ENCODE peak calls at places on chromosome 15, in eight cellular contexts. One of them, this sample, is unnamed.
A peak's percentile ranks its signal among the peaks of the same experiment; 100 is the strongest.

GRCh38 chr15:61623746-61624145 is 394.6 kb upstream of the RORA start:
- DNase-seq in sigmoid colon: no peak
- DNase-seq in GM12892: no peak
- DNase-seq in stomach: no peak
- DNase-seq in HL-60: no peak
- DNase-seq in GM12878: no peak
- DNase-seq in endothelial cell of umbilical vein: no peak
- DNase-seq in breast epithelium: no peak
- DNase-seq in this sample: no peak

GRCh38 chr15:101318810-101319200 is 23.8 kb upstream of the SNRPA1 start:
- DNase-seq in endothelial cell of umbilical vein: no peak
- DNase-seq in HL-60: no peak
- DNase-seq in GM12892: no peak
- DNase-seq in sigmoid colon: no peak
- DNase-seq in stomach: no peak
- DNase-seq in breast epithelium: no peak
- DNase-seq in GM12878: no peak
- DNase-seq in this sample: no peak

GRCh38 chr15:81196576-81197254 is at the start of gene IL16:
- DNase-seq in sigmoid colon: no peak
- DNase-seq in breast epithelium: no peak
- DNase-seq in GM12878: no peak
- DNase-seq in stomach: no peak
- DNase-seq in HL-60: no peak
- DNase-seq in endothelial cell of umbilical vein: no peak
- DNase-seq in GM12892: no peak
- DNase-seq in this sample: no peak

GRCh38 chr15:72873379-72874233 is 90.0 kb upstream of the ADPGK start:
- DNase-seq in breast epithelium: no peak
- DNase-seq in GM12892: no peak
- DNase-seq in stomach: no peak
- DNase-seq in endothelial cell of umbilical vein: no peak
- DNase-seq in HL-60: no peak
- DNase-seq in GM12878: no peak
- DNase-seq in sigmoid colon: no peak
- DNase-seq in this sample: no peak

GRCh38 chr15:47577476-47577875 is 139.8 kb upstream of the SEMA6D start:
- DNase-seq in breast epithelium: no peak
- DNase-seq in GM12878: no peak
- DNase-seq in sigmoid colon: no peak
- DNase-seq in HL-60: no peak
- DNase-seq in endothelial cell of umbilical vein: no peak
- DNase-seq in GM12892: no peak
- DNase-seq in stomach: no peak
- DNase-seq in this sample: no peak

GRCh38 chr15:56758770-56759449 is 25.6 kb upstream of the ZNF280D start:
- DNase-seq in sigmoid colon: no peak
- DNase-seq in stomach: no peak
- DNase-seq in endothelial cell of umbilical vein: no peak
- DNase-seq in HL-60: no peak
- DNase-seq in breast epithelium: no peak
- DNase-seq in GM12878: no peak
- DNase-seq in GM12892: no peak
- DNase-seq in this sample: no peak

GRCh38 chr15:73321496-73322344 is 47.0 kb downstream of the HCN4 start:
- DNase-seq in sigmoid colon: peak; percentile 45
- DNase-seq in HL-60: no peak
- DNase-seq in endothelial cell of umbilical vein: no peak
- DNase-seq in stomach: no peak
- DNase-seq in GM12878: no peak
- DNase-seq in GM12892: no peak
- DNase-seq in breast epithelium: no peak
- DNase-seq in this sample: no peak

GRCh38 chr15:38424101-38424552 is 29.8 kb upstream of the FAM98B start:
- DNase-seq in sigmoid colon: no peak
- DNase-seq in endothelial cell of umbilical vein: no peak
- DNase-seq in GM12878: peak; percentile 48
- DNase-seq in GM12892: no peak
- DNase-seq in stomach: no peak
- DNase-seq in HL-60: no peak
- DNase-seq in breast epithelium: no peak
- DNase-seq in this sample: no peak

GRCh38 chr15:100244796-100245495 is 96.8 kb downstream of the ADAMTS17 start:
- DNase-seq in endothelial cell of umbilical vein: no peak
- DNase-seq in stomach: no peak
- DNase-seq in GM12878: no peak
- DNase-seq in sigmoid colon: no peak
- DNase-seq in breast epithelium: no peak
- DNase-seq in GM12892: no peak
- DNase-seq in HL-60: no peak
- DNase-seq in this sample: no peak

GRCh38 chr15:63079938-63080626 is 37.5 kb downstream of the TPM1 start:
- DNase-seq in breast epithelium: no peak
- DNase-seq in HL-60: no peak
- DNase-seq in GM12892: no peak
- DNase-seq in endothelial cell of umbilical vein: no peak
- DNase-seq in GM12878: no peak
- DNase-seq in stomach: no peak
- DNase-seq in sigmoid colon: no peak
- DNase-seq in this sample: no peak

GRCh38 chr15:92409521-92409920 is 15.8 kb downstream of the ST8SIA2 start:
- DNase-seq in endothelial cell of umbilical vein: no peak
- DNase-seq in HL-60: no peak
- DNase-seq in breast epithelium: no peak
- DNase-seq in stomach: no peak
- DNase-seq in GM12892: no peak
- DNase-seq in GM12878: no peak
- DNase-seq in sigmoid colon: no peak
- DNase-seq in this sample: no peak

GRCh38 chr15:99592135-99592845 is 26.5 kb downstream of the MEF2A start:
- DNase-seq in endothelial cell of umbilical vein: peak; percentile 50
- DNase-seq in stomach: no peak
- DNase-seq in breast epithelium: no peak
- DNase-seq in GM12878: no peak
- DNase-seq in HL-60: no peak
- DNase-seq in sigmoid colon: no peak
- DNase-seq in GM12892: no peak
- DNase-seq in this sample: no peak

GRCh38 chr15:37824717-37825382 is 109.6 kb upstream of the TMCO5A start:
- DNase-seq in HL-60: peak; percentile 28
- DNase-seq in breast epithelium: no peak
- DNase-seq in GM12878: no peak
- DNase-seq in sigmoid colon: no peak
- DNase-seq in GM12892: no peak
- DNase-seq in stomach: no peak
- DNase-seq in endothelial cell of umbilical vein: peak; percentile 15
- DNase-seq in this sample: no peak

GRCh38 chr15:99143655-99144610 is 39.1 kb downstream of the SYNM start:
- DNase-seq in breast epithelium: peak; percentile 92
- DNase-seq in sigmoid colon: peak; percentile 94
- DNase-seq in endothelial cell of umbilical vein: no peak
- DNase-seq in stomach: peak; percentile 39
- DNase-seq in GM12878: no peak
- DNase-seq in GM12892: no peak
- DNase-seq in HL-60: no peak
- DNase-seq in this sample: no peak

GRCh38 chr15:78944669-78945407 is at the start of gene CTSH:
- DNase-seq in HL-60: peak; percentile 16
- DNase-seq in endothelial cell of umbilical vein: peak; percentile 44
- DNase-seq in stomach: peak; percentile 95
- DNase-seq in GM12878: no peak
- DNase-seq in sigmoid colon: peak; percentile 87
- DNase-seq in GM12892: peak; percentile 85
- DNase-seq in breast epithelium: no peak
- DNase-seq in this sample: peak; percentile 88

GRCh38 chr15:78108300-78109084 is 16.1 kb downstream of the SH2D7 start:
- DNase-seq in stomach: peak; percentile 89
- DNase-seq in endothelial cell of umbilical vein: peak; percentile 82
- DNase-seq in GM12892: peak; percentile 74
- DNase-seq in sigmoid colon: peak; percentile 92
- DNase-seq in breast epithelium: peak; percentile 66
- DNase-seq in HL-60: peak; percentile 91
- DNase-seq in GM12878: peak; percentile 43
- DNase-seq in this sample: peak; percentile 66

GRCh38 chr15:70293606-70294470 is 196.1 kb upstream of the TLE3 start:
- DNase-seq in stomach: no peak
- DNase-seq in GM12878: no peak
- DNase-seq in sigmoid colon: no peak
- DNase-seq in breast epithelium: no peak
- DNase-seq in HL-60: no peak
- DNase-seq in GM12892: no peak
- DNase-seq in endothelial cell of umbilical vein: no peak
- DNase-seq in this sample: no peak

DNA sequence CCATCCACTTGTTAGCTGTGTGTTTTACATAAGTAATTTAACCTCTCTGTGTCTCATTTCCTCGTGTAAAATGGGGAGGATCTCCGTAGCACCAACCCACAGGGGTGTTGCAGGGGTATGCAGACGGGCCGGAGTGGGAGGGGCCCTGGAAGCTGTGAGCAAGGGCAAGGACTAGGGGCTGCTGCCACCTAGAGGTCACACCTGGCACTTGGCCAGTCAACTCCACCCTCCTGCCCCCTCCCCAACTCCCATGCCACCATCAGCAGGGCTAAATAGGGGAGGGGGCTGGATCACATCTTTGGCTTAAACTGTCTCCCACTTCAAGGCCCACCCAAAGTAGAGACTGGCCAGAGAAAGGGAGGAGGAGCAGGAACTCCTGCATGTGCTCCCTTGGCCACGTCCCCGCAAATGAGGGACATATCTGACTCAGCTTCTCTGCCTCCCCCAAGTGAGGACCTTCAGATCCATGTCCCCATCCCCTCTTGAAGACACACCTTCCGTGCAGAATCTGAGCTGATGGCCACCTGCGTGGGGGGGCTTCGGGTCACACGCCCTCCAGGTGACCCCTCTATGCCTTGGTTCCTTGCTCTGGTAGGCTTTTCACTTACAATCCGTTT is 2.6 kb downstream of the CCDC9B start:
- DNase-seq in breast epithelium: no peak
- DNase-seq in endothelial cell of umbilical vein: peak; percentile 75
- DNase-seq in GM12892: peak; percentile 96
- DNase-seq in GM12878: no peak
- DNase-seq in stomach: peak; percentile 74
- DNase-seq in sigmoid colon: peak; percentile 94
- DNase-seq in HL-60: peak; percentile 84
- DNase-seq in this sample: peak; percentile 96
- TF ChIP-seq POLR2AphosphoS5 in breast epithelium: no peak
- TF ChIP-seq POLR2AphosphoS5 in endothelial cell of umbilical vein: no peak
- TF ChIP-seq POLR2AphosphoS5 in GM12892: no peak
- TF ChIP-seq POLR2AphosphoS5 in GM12878: no peak
- TF ChIP-seq POLR2AphosphoS5 in stomach: no peak
- TF ChIP-seq POLR2AphosphoS5 in sigmoid colon: no peak
- TF ChIP-seq POLR2AphosphoS5 in HL-60: no peak
- TF ChIP-seq POLR2AphosphoS5 in this sample: no peak

DNA sequence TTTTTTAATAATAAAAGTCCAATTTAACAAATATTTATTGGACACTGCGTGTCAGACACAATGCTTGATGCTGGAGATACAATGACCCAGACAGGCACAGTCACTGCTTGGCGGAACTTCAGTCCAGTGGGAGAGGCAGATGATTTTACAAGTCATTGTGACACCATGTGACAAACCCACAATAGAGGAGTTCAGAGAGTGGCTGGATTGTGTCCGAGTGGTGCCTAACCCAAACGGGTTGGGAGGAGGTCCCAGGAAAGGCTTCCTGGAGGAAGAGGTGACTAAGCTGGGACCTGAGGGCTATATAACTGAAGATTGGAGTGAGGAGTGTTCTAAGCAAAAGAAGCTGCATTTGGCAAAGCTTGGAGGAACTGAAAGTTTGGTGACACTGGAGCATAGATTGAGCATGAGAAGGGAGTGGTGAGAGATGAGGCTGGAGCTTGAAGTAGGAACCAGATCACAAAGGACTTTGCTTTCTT is 41.4 kb downstream of the CRTC3 start:
- DNase-seq in sigmoid colon: no peak
- DNase-seq in breast epithelium: peak; percentile 46
- DNase-seq in GM12892: no peak
- DNase-seq in endothelial cell of umbilical vein: no peak
- DNase-seq in stomach: no peak
- DNase-seq in GM12878: no peak
- DNase-seq in HL-60: no peak
- DNase-seq in this sample: no peak
- TF ChIP-seq POLR2AphosphoS5 in sigmoid colon: no peak
- TF ChIP-seq POLR2AphosphoS5 in breast epithelium: no peak
- TF ChIP-seq POLR2AphosphoS5 in GM12892: no peak
- TF ChIP-seq POLR2AphosphoS5 in endothelial cell of umbilical vein: no peak
- TF ChIP-seq POLR2AphosphoS5 in stomach: no peak
- TF ChIP-seq POLR2AphosphoS5 in GM12878: no peak
- TF ChIP-seq POLR2AphosphoS5 in HL-60: no peak
- TF ChIP-seq POLR2AphosphoS5 in this sample: no peak

DNA sequence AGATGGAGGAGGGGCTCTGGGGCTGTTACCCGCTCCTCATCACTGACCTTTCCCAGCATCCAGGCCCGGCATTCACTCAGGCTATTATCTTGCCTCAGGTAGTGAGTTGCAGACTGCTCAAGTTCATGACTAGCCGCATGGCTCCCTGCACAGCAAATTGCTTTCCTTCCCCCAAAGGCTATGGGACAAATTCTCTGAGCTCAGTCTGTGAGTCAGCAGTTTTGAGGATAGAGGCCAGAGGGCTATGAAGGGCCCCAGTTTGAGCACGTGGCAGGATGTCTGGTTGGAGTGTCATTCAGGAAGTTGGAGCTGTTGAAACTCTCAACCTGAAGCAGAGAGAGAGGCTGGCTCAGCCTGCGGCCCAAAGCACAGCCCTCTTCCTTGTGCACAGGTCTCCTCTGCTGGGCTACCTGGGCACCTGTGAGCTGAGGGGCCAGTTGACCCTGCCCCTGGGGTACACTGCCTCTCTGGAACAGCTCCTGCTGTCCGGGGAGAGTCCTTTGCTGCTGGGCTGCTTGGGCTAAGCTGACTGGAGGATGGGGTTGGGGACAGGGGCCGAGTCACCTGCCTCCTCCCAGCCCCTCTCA is 7.9 kb downstream of the FAH start:
- DNase-seq in GM12892: peak; percentile 59
- DNase-seq in sigmoid colon: peak; percentile 78
- DNase-seq in endothelial cell of umbilical vein: peak; percentile 77
- DNase-seq in GM12878: peak; percentile 39
- DNase-seq in breast epithelium: peak; percentile 72
- DNase-seq in HL-60: peak; percentile 97
- DNase-seq in stomach: no peak
- DNase-seq in this sample: peak; percentile 44
- TF ChIP-seq POLR2AphosphoS5 in GM12892: peak; percentile 35
- TF ChIP-seq POLR2AphosphoS5 in sigmoid colon: peak; percentile 7
- TF ChIP-seq POLR2AphosphoS5 in endothelial cell of umbilical vein: peak; percentile 53
- TF ChIP-seq POLR2AphosphoS5 in GM12878: no peak
- TF ChIP-seq POLR2AphosphoS5 in breast epithelium: no peak
- TF ChIP-seq POLR2AphosphoS5 in HL-60: peak; percentile 83
- TF ChIP-seq POLR2AphosphoS5 in stomach: no peak
- TF ChIP-seq POLR2AphosphoS5 in this sample: no peak

DNA sequence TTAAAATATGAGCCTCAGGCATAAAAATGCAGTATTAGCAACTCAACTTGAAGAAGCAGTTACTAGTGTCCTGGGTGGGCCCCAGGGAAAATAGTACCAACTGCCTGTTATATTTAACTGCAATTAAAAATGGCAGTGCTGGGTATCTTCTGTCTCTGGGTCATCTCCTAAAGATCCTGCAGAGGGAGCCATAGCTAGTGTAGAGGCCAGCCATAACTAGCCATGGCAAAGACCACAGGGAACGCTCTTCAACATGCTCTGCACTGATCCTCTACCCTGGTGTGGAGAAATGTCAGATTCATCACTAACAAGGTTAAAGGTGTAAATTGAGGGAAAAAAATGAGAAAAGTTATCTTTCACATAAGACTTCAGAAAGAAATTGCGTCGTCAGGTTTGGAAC is 181.3 kb downstream of the SNRPN start:
- DNase-seq in breast epithelium: no peak
- DNase-seq in sigmoid colon: no peak
- DNase-seq in endothelial cell of umbilical vein: peak; percentile 8
- DNase-seq in stomach: no peak
- DNase-seq in GM12892: no peak
- DNase-seq in HL-60: no peak
- DNase-seq in GM12878: no peak
- DNase-seq in this sample: no peak
- TF ChIP-seq POLR2AphosphoS5 in breast epithelium: no peak
- TF ChIP-seq POLR2AphosphoS5 in sigmoid colon: no peak
- TF ChIP-seq POLR2AphosphoS5 in endothelial cell of umbilical vein: no peak
- TF ChIP-seq POLR2AphosphoS5 in stomach: no peak
- TF ChIP-seq POLR2AphosphoS5 in GM12892: no peak
- TF ChIP-seq POLR2AphosphoS5 in HL-60: no peak
- TF ChIP-seq POLR2AphosphoS5 in GM12878: no peak
- TF ChIP-seq POLR2AphosphoS5 in this sample: no peak